ENCODE peak calls at places on chromosomes 5 and 9, in four cellular contexts. A is effector memory CD4-positive, alpha-beta T cell; S is lung; Q is left lung. O is an unnamed sample.

GRCh38 chr5:135138116-135138850 is 104.3 kb upstream of the PITX1 start:
- DNase-seq in A (no peak), S (no peak), Q (no peak), O (no peak)

GRCh38 chr9:128115187-128116103 is 12.1 kb downstream of the PTGES2 start:
- DNase-seq in A (no peak), S (no peak), Q (peak), O (no peak)

GRCh38 chr9:128390813-128391711 is 19.9 kb downstream of the URM1 start:
- DNase-seq in A (no peak), S (no peak), Q (no peak), O (no peak)

GRCh38 chr5:143758750-143759149 is 53.2 kb upstream of the HMHB1 start:
- DNase-seq in A (no peak), S (no peak), Q (no peak), O (no peak)

GRCh38 chr9:71249729-71250317 is 128.4 kb upstream of the TRPM3 start:
- DNase-seq in A (no peak), S (no peak), Q (no peak), O (no peak)

GRCh38 chr5:35012796-35013195 is 35.0 kb downstream of the AGXT2 start:
- DNase-seq in A (no peak), S (peak), Q (peak), O (no peak)

GRCh38 chr9:113922160-113922559 is 46.1 kb downstream of the ZNF618 start:
- DNase-seq in A (no peak), S (no peak), Q (no peak), O (no peak)

GRCh38 chr5:62142351-62142750 is 163.7 kb upstream of the KIF2A start:
- DNase-seq in A (no peak), S (no peak), Q (no peak), O (no peak)

GRCh38 chr5:97297063-97297715 is 114.1 kb upstream of the RIOK2 start:
- DNase-seq in A (no peak), S (no peak), Q (no peak), O (peak)

GRCh38 chr5:157778121-157778805 is 34.8 kb downstream of the LSM11 start:
- DNase-seq in A (no peak), S (no peak), Q (no peak), O (no peak)

GRCh38 chr9:110330484-110331115 is 7.1 kb downstream of the TXNDC8 start:
- DNase-seq in A (no peak), S (no peak), Q (no peak), O (no peak)

GRCh38 chr5:144004751-144005150 is 165.7 kb downstream of the YIPF5 start:
- DNase-seq in A (no peak), S (no peak), Q (no peak), O (no peak)

GRCh38 chr5:43315262-43315661 is 2.0 kb upstream of the HMGCS1 start:
- DNase-seq in A (no peak), S (no peak), Q (no peak), O (no peak)

GRCh38 chr5:174091006-174091578 is 45.6 kb downstream of the NSG2 start:
- DNase-seq in A (no peak), S (no peak), Q (no peak), O (peak)

GRCh38 chr9:107749787-107750444 is 260.3 kb upstream of the KLF4 start:
- DNase-seq in A (no peak), S (peak), Q (peak), O (peak)

GRCh38 chr5:91885291-91886265 is 502.5 kb upstream of the ARRDC3 start:
- DNase-seq in A (no peak), S (no peak), Q (no peak), O (no peak)

GRCh38 chr9:122346478-122347347 is 24.1 kb upstream of the PTGS1 start:
- DNase-seq in A (no peak), S (peak), Q (no peak), O (no peak)

GRCh38 chr5:153960269-153961215 is 78.2 kb downstream of the FAM114A2 start:
- DNase-seq in A (no peak), S (no peak), Q (no peak), O (no peak)

GRCh38 chr9:123346026-123346425 is 10.0 kb upstream of the CRB2 start:
- DNase-seq in A (no peak), S (no peak), Q (no peak), O (no peak)

GRCh38 chr9:136769710-136770191 is 5.4 kb upstream of the LCN15 start:
- DNase-seq in A (no peak), S (no peak), Q (no peak), O (no peak)

GRCh38 chr5:149079883-149080282 is 17.0 kb upstream of the SH3TC2 start:
- DNase-seq in A (no peak), S (no peak), Q (no peak), O (no peak)

GRCh38 chr5:176921669-176922196 is 22.6 kb upstream of the HK3 start:
- DNase-seq in A (no peak), S (no peak), Q (no peak), O (no peak)

GRCh38 chr5:75023368-75024159 is 28.8 kb downstream of the GCNT4 start:
- DNase-seq in A (no peak), S (no peak), Q (no peak), O (no peak)

GRCh38 chr5:77971965-77972544 is 195.9 kb upstream of the TBCA start:
- DNase-seq in A (no peak), S (no peak), Q (no peak), O (no peak)

GRCh38 chr5:106417163-106417562 is 1253.6 kb downstream of the EFNA5 start:
- DNase-seq in A (no peak), S (no peak), Q (no peak), O (no peak)

GRCh38 chr9:104313396-104314110 is 190.5 kb upstream of the OR13F1 start:
- DNase-seq in A (no peak), S (no peak), Q (no peak), O (no peak)

GRCh38 chr9:125906893-125907292 is 159.7 kb downstream of the PBX3 start:
- DNase-seq in A (no peak), S (no peak), Q (no peak), O (no peak)

GRCh38 chr5:143374496-143375217 is 28.8 kb downstream of the NR3C1 start:
- DNase-seq in A (no peak), S (no peak), Q (no peak), O (no peak)

GRCh38 chr5:134153657-134154056 is 23.1 kb downstream of the SKP1 start:
- DNase-seq in A (no peak), S (no peak), Q (no peak), O (no peak)

GRCh38 chr9:22159590-22159989 is 150.5 kb upstream of the CDKN2B start:
- DNase-seq in A (no peak), S (no peak), Q (no peak), O (no peak)

GRCh38 chr5:150140830-150141229 is 14.8 kb downstream of the PDGFRB start:
- DNase-seq in A (no peak), S (no peak), Q (no peak), O (no peak)

GRCh38 chr9:12784461-12785250 is 9.8 kb downstream of the LURAP1L start:
- DNase-seq in A (no peak), S (peak), Q (peak), O (no peak)

GRCh38 chr5:139808481-139809330 is 13.1 kb downstream of the PSD2 start:
- DNase-seq in A (no peak), S (no peak), Q (no peak), O (peak)

GRCh38 chr9:114603183-114603582 is 7.9 kb upstream of the TMEM268 start:
- DNase-seq in A (no peak), S (no peak), Q (no peak), O (no peak)

GRCh38 chr5:10138385-10139057 is 111.2 kb downstream of the ATPSCKMT start:
- DNase-seq in A (no peak), S (no peak), Q (no peak), O (no peak)
- H3K27ac ChIP-seq in A (no peak), S (no peak), Q (no peak), O (peak)

GRCh38 chr5:38541174-38541724 is 15.2 kb downstream of the LIFR start:
- DNase-seq in A (no peak), S (no peak), Q (no peak), O (no peak)
- H3K27ac ChIP-seq in A (no peak), S (no peak), Q (peak), O (no peak)

GRCh38 chr9:2662496-2662895 is 40.9 kb downstream of the VLDLR start:
- DNase-seq in A (no peak), S (no peak), Q (no peak), O (peak)
- H3K27ac ChIP-seq in A (no peak), S (no peak), Q (no peak), O (no peak)

GRCh38 chr9:120486347-120486746 is 93.6 kb downstream of the CDK5RAP2 start:
- DNase-seq in A (no peak), S (no peak), Q (peak), O (no peak)
- H3K27ac ChIP-seq in A (no peak), S (no peak), Q (peak), O (no peak)

O was measured in substantia nigra.